ENCODE peak calls at places on chromosomes 16 and 17, in ten cellular contexts. N is naive thymus-derived CD4-positive, alpha-beta T cell; E is stimulated activated CD4-positive, alpha-beta T cell treated with anti-CD3 and anti-CD28 coated beads, Interleukin-1b, Interleukin-23, amount 100 ng/mL, for 24 hours; T is NCI-H2081; S is CD4-positive, alpha-beta memory T cell; G is WERI-Rb-1; Y is islet precursor cell; O is HCT116; H is Peyer's patch; W is brain microvascular endothelial cell. M is an unnamed sample.

GRCh38 chr16:1772908-1773702 is at the start of gene MRPS34:
- DNase-seq in N (peak), E (peak), T (peak), S (peak), G (peak), Y (peak), O (peak), H (peak), W (peak), M (peak)

GRCh38 chr17:47692895-47693666 is 880 bp upstream of the TBKBP1 start:
- DNase-seq in N (peak), E (no peak), T (no peak), S (no peak), G (peak), Y (peak), O (no peak), H (no peak), W (no peak), M (no peak)

GRCh38 chr16:11743308-11744074 is 834 bp upstream of the TXNDC11 start:
- DNase-seq in N (no peak), E (peak), T (no peak), S (no peak), G (no peak), Y (no peak), O (peak), H (no peak), W (peak), M (peak)

GRCh38 chr16:84084570-84085270 is 32.0 kb downstream of the MBTPS1 start:
- DNase-seq in N (peak), E (peak), T (peak), S (peak), G (peak), Y (peak), O (peak), H (peak), W (peak), M (peak)

GRCh38 chr17:2179615-2180295 is 123.8 kb downstream of the SMG6 start:
- DNase-seq in N (no peak), E (no peak), T (peak), S (no peak), G (peak), Y (no peak), O (no peak), H (no peak), W (peak), M (peak)

GRCh38 chr17:57490890-57491289 is 234.6 kb downstream of the MSI2 start:
- DNase-seq in N (no peak), E (no peak), T (no peak), S (no peak), G (peak), Y (peak), O (no peak), H (no peak), W (no peak), M (no peak)

GRCh38 chr17:2435852-2436251 is 35.0 kb upstream of the MNT start:
- DNase-seq in N (no peak), E (no peak), T (peak), S (no peak), G (no peak), Y (peak), O (no peak), H (no peak), W (no peak), M (no peak)

GRCh38 chr16:73717266-73718057 is 579.2 kb upstream of the PSMD7 start:
- DNase-seq in N (no peak), E (no peak), T (no peak), S (no peak), G (no peak), Y (no peak), O (no peak), H (no peak), W (no peak), M (no peak)

GRCh38 chr16:71895679-71896385 is 501 bp downstream of the IST1 start:
- DNase-seq in N (no peak), E (no peak), T (no peak), S (no peak), G (no peak), Y (peak), O (no peak), H (peak), W (peak), M (no peak)

GRCh38 chr17:78276499-78276898 is 45.1 kb downstream of the TMEM235 start:
- DNase-seq in N (no peak), E (no peak), T (no peak), S (no peak), G (no peak), Y (no peak), O (no peak), H (no peak), W (no peak), M (no peak)

GRCh38 chr16:57889960-57890751 is 80.8 kb downstream of the CNGB1 start:
- DNase-seq in N (no peak), E (no peak), T (peak), S (no peak), G (no peak), Y (no peak), O (no peak), H (no peak), W (no peak), M (no peak)

GRCh38 chr17:29710891-29711418 is 88.2 kb upstream of the CORO6 start:
- DNase-seq in N (no peak), E (no peak), T (no peak), S (no peak), G (peak), Y (peak), O (no peak), H (no peak), W (no peak), M (no peak)

M was measured in left colon.